ENCODE peak calls at places on chromosomes 7 and 10, in eight cellular contexts. One of them, this sample, is unnamed.

GRCh38 chr10:4183761-4184261 is 398.8 kb upstream of the KLF6 start:
- DNase-seq in HCT116: no peak
- DNase-seq in K562: no peak
- DNase-seq in uterus: no peak
- DNase-seq in tibial nerve: no peak
- DNase-seq in stomach: no peak
- DNase-seq in IMR-90: peak
- DNase-seq in Peyer's patch: no peak
- DNase-seq in this sample: no peak

GRCh38 chr10:48742891-48743845 is 58.5 kb downstream of the WDFY4 start:
- DNase-seq in HCT116: no peak
- DNase-seq in K562: no peak
- DNase-seq in uterus: no peak
- DNase-seq in tibial nerve: no peak
- DNase-seq in stomach: no peak
- DNase-seq in IMR-90: no peak
- DNase-seq in Peyer's patch: no peak
- DNase-seq in this sample: no peak

GRCh38 chr10:7585228-7585627 is 81.5 kb downstream of the ITIH5 start:
- DNase-seq in HCT116: no peak
- DNase-seq in K562: no peak
- DNase-seq in uterus: no peak
- DNase-seq in tibial nerve: no peak
- DNase-seq in stomach: no peak
- DNase-seq in IMR-90: no peak
- DNase-seq in Peyer's patch: no peak
- DNase-seq in this sample: no peak

GRCh38 chr10:35564276-35564982 is 40.7 kb upstream of the GJD4 start:
- DNase-seq in HCT116: no peak
- DNase-seq in K562: no peak
- DNase-seq in uterus: no peak
- DNase-seq in tibial nerve: no peak
- DNase-seq in stomach: no peak
- DNase-seq in IMR-90: peak
- DNase-seq in Peyer's patch: peak
- DNase-seq in this sample: peak

GRCh38 chr10:97050205-97050745 is 135.5 kb downstream of the SLIT1 start:
- DNase-seq in HCT116: no peak
- DNase-seq in K562: no peak
- DNase-seq in uterus: no peak
- DNase-seq in tibial nerve: no peak
- DNase-seq in stomach: no peak
- DNase-seq in IMR-90: no peak
- DNase-seq in Peyer's patch: no peak
- DNase-seq in this sample: no peak

GRCh38 chr10:118832242-118832651 is 77.5 kb upstream of the CACUL1 start:
- DNase-seq in HCT116: no peak
- DNase-seq in K562: no peak
- DNase-seq in uterus: peak
- DNase-seq in tibial nerve: peak
- DNase-seq in stomach: peak
- DNase-seq in IMR-90: peak
- DNase-seq in Peyer's patch: no peak
- DNase-seq in this sample: peak

GRCh38 chr10:49734676-49735075 is 27.4 kb downstream of the OGDHL start:
- DNase-seq in HCT116: no peak
- DNase-seq in K562: no peak
- DNase-seq in uterus: no peak
- DNase-seq in tibial nerve: no peak
- DNase-seq in stomach: peak
- DNase-seq in IMR-90: no peak
- DNase-seq in Peyer's patch: no peak
- DNase-seq in this sample: peak

GRCh38 chr7:54841772-54842707 is 83.0 kb upstream of the SEC61G start:
- DNase-seq in HCT116: peak
- DNase-seq in K562: peak
- DNase-seq in uterus: no peak
- DNase-seq in tibial nerve: no peak
- DNase-seq in stomach: no peak
- DNase-seq in IMR-90: peak
- DNase-seq in Peyer's patch: no peak
- DNase-seq in this sample: peak

GRCh38 chr7:105743351-105743812 is 133.0 kb downstream of the ATXN7L1 start:
- DNase-seq in HCT116: no peak
- DNase-seq in K562: no peak
- DNase-seq in uterus: no peak
- DNase-seq in tibial nerve: no peak
- DNase-seq in stomach: no peak
- DNase-seq in IMR-90: peak
- DNase-seq in Peyer's patch: no peak
- DNase-seq in this sample: no peak

GRCh38 chr10:61356342-61356741 is 96.8 kb downstream of the TMEM26 start:
- DNase-seq in HCT116: no peak
- DNase-seq in K562: no peak
- DNase-seq in uterus: no peak
- DNase-seq in tibial nerve: no peak
- DNase-seq in stomach: no peak
- DNase-seq in IMR-90: no peak
- DNase-seq in Peyer's patch: no peak
- DNase-seq in this sample: no peak

GRCh38 chr10:57891201-57892006 is 376.3 kb downstream of the IPMK start:
- DNase-seq in HCT116: no peak
- DNase-seq in K562: no peak
- DNase-seq in uterus: no peak
- DNase-seq in tibial nerve: no peak
- DNase-seq in stomach: no peak
- DNase-seq in IMR-90: no peak
- DNase-seq in Peyer's patch: no peak
- DNase-seq in this sample: peak

GRCh38 chr10:131167036-131167860 is 144.3 kb downstream of the TCERG1L start:
- DNase-seq in HCT116: no peak
- DNase-seq in K562: no peak
- DNase-seq in uterus: no peak
- DNase-seq in tibial nerve: no peak
- DNase-seq in stomach: peak
- DNase-seq in IMR-90: no peak
- DNase-seq in Peyer's patch: no peak
- DNase-seq in this sample: no peak

GRCh38 chr10:87618470-87619423 is 40.9 kb upstream of the PAPSS2 start:
- DNase-seq in HCT116: no peak
- DNase-seq in K562: no peak
- DNase-seq in uterus: no peak
- DNase-seq in tibial nerve: no peak
- DNase-seq in stomach: peak
- DNase-seq in IMR-90: peak
- DNase-seq in Peyer's patch: no peak
- DNase-seq in this sample: peak

GRCh38 chr10:106360870-106361269 is 803.6 kb downstream of the SORCS1 start:
- DNase-seq in HCT116: no peak
- DNase-seq in K562: no peak
- DNase-seq in uterus: no peak
- DNase-seq in tibial nerve: no peak
- DNase-seq in stomach: no peak
- DNase-seq in IMR-90: peak
- DNase-seq in Peyer's patch: no peak
- DNase-seq in this sample: no peak

GRCh38 chr7:5637415-5637814 is 144.0 kb downstream of the RNF216 start:
- DNase-seq in HCT116: no peak
- DNase-seq in K562: no peak
- DNase-seq in uterus: no peak
- DNase-seq in tibial nerve: no peak
- DNase-seq in stomach: no peak
- DNase-seq in IMR-90: no peak
- DNase-seq in Peyer's patch: no peak
- DNase-seq in this sample: no peak

GRCh38 chr10:82377608-82378007 is 502.6 kb downstream of the NRG3 start:
- DNase-seq in HCT116: no peak
- DNase-seq in K562: peak
- DNase-seq in uterus: no peak
- DNase-seq in tibial nerve: no peak
- DNase-seq in stomach: no peak
- DNase-seq in IMR-90: no peak
- DNase-seq in Peyer's patch: no peak
- DNase-seq in this sample: no peak
- TF ChIP-seq CTCF in HCT116: no peak
- TF ChIP-seq CTCF in K562: no peak
- TF ChIP-seq CTCF in uterus: no peak
- TF ChIP-seq CTCF in tibial nerve: no peak
- TF ChIP-seq CTCF in stomach: no peak
- TF ChIP-seq CTCF in IMR-90: no peak
- TF ChIP-seq CTCF in Peyer's patch: no peak
- TF ChIP-seq CTCF in this sample: no peak

GRCh38 chr10:63630085-63630927 is 109.1 kb downstream of the REEP3 start:
- DNase-seq in HCT116: peak
- DNase-seq in K562: peak
- DNase-seq in uterus: peak
- DNase-seq in tibial nerve: peak
- DNase-seq in stomach: peak
- DNase-seq in IMR-90: peak
- DNase-seq in Peyer's patch: peak
- DNase-seq in this sample: peak
- TF ChIP-seq POLR2A in HCT116: peak
- TF ChIP-seq POLR2A in K562: peak
- TF ChIP-seq POLR2A in uterus: peak
- TF ChIP-seq POLR2A in tibial nerve: peak
- TF ChIP-seq POLR2A in stomach: no peak
- TF ChIP-seq POLR2A in IMR-90: peak
- TF ChIP-seq POLR2A in Peyer's patch: peak
- TF ChIP-seq POLR2A in this sample: peak

GRCh38 chr10:1465993-1466764 is 271.1 kb downstream of the ADARB2 start:
- DNase-seq in HCT116: no peak
- DNase-seq in K562: no peak
- DNase-seq in uterus: no peak
- DNase-seq in tibial nerve: no peak
- DNase-seq in stomach: no peak
- DNase-seq in IMR-90: no peak
- DNase-seq in Peyer's patch: no peak
- DNase-seq in this sample: no peak
- H3K4me3 ChIP-seq in HCT116: no peak
- H3K4me3 ChIP-seq in K562: no peak
- H3K4me3 ChIP-seq in uterus: no peak
- H3K4me3 ChIP-seq in tibial nerve: peak
- H3K4me3 ChIP-seq in stomach: no peak
- H3K4me3 ChIP-seq in IMR-90: no peak
- H3K4me3 ChIP-seq in Peyer's patch: no peak
- H3K4me3 ChIP-seq in this sample: no peak

DNA sequence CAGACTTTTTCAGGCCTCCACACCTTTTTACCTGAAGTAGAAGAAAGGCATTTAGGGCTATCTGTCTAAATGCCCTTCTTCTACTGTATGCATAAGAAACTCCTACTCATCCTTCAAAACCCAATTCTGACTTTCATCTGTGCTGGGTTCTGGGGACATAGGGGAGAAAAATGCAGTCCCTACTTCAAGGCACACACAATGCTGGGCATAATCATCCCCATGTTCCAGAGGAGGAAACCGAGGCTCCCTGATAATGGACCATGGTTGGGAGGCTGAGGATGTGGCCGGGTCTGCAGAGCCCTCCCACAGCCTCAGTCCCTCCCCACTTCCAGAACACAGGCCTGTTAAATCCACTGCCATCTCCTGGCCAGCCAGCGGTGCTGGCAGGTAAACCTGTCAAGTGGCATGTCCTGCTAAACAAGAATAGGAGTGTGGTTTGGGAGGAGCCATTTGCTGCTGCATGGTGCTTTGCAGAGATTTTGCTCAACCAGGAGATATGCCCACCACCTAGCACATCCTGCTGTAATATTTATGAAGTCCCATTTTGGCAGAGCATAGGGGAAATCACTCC is 32.0 kb downstream of the GRID1 start:
- DNase-seq in HCT116: peak
- DNase-seq in K562: peak
- DNase-seq in uterus: no peak
- DNase-seq in tibial nerve: no peak
- DNase-seq in stomach: no peak
- DNase-seq in IMR-90: no peak
- DNase-seq in Peyer's patch: no peak
- DNase-seq in this sample: no peak
- TF ChIP-seq CTCF in HCT116: peak
- TF ChIP-seq CTCF in K562: no peak
- TF ChIP-seq CTCF in uterus: no peak
- TF ChIP-seq CTCF in tibial nerve: no peak
- TF ChIP-seq CTCF in stomach: no peak
- TF ChIP-seq CTCF in IMR-90: no peak
- TF ChIP-seq CTCF in Peyer's patch: no peak
- TF ChIP-seq CTCF in this sample: no peak

GRCh38 chr10:44959243-44960097 is at the start of gene RASSF4:
- DNase-seq in HCT116: peak
- DNase-seq in K562: peak
- DNase-seq in uterus: peak
- DNase-seq in tibial nerve: peak
- DNase-seq in stomach: peak
- DNase-seq in IMR-90: peak
- DNase-seq in Peyer's patch: peak
- DNase-seq in this sample: peak
- TF ChIP-seq POLR2A in HCT116: peak
- TF ChIP-seq POLR2A in K562: peak
- TF ChIP-seq POLR2A in uterus: peak
- TF ChIP-seq POLR2A in tibial nerve: peak
- TF ChIP-seq POLR2A in stomach: peak
- TF ChIP-seq POLR2A in IMR-90: peak
- TF ChIP-seq POLR2A in Peyer's patch: peak
- TF ChIP-seq POLR2A in this sample: peak

DNA sequence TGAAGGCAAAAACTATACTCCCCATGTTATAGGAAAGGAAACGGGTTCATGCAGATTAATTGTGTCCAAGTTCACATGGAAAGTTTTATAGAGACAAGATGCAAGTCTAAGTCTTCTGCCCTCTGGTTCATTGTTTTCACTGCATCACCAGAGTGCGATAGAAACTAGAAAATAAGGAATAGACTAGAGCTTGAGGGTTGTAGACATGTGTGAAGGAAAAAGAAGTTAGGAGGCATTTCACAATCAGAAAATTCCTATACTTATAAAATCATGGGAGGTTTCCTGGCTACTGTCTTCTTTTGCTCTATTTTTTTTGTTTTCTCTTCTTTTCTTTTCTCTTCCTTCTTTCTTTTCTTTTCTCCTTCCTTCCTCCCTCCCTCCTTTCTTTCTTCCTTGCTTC is 329.8 kb downstream of the PLXDC2 start:
- DNase-seq in HCT116: no peak
- DNase-seq in K562: no peak
- DNase-seq in uterus: no peak
- DNase-seq in tibial nerve: no peak
- DNase-seq in stomach: no peak
- DNase-seq in IMR-90: no peak
- DNase-seq in Peyer's patch: no peak
- DNase-seq in this sample: no peak
- H3K4me3 ChIP-seq in HCT116: no peak
- H3K4me3 ChIP-seq in K562: no peak
- H3K4me3 ChIP-seq in uterus: no peak
- H3K4me3 ChIP-seq in tibial nerve: no peak
- H3K4me3 ChIP-seq in stomach: no peak
- H3K4me3 ChIP-seq in IMR-90: no peak
- H3K4me3 ChIP-seq in Peyer's patch: no peak
- H3K4me3 ChIP-seq in this sample: no peak